ENCODE peak calls at places on chromosome 5, in nine cellular contexts. H is GM12891; T is mesothelial cell of epicardium; U is activated naive CD4-positive, alpha-beta T cell treated with Interleukin-2 at 50 U/mL for 16 hours; O is sciatic nerve; S is mucosa of gallbladder; F is COLO829; Z is lower lobe of right lung; W is NCI-H460. A is an unnamed sample.

GRCh38 chr5:153783278-153783677 is 255.4 kb downstream of the FAM114A2 start:
- DNase-seq in H (no peak), T (no peak), U (no peak), O (no peak), S (no peak), F (no peak), Z (no peak), W (no peak), A (no peak)

GRCh38 chr5:115543931-115544370 is 624 bp downstream of the FEM1C start:
- DNase-seq in H (no peak), T (peak), U (peak), O (no peak), S (peak), F (no peak), Z (no peak), W (no peak), A (peak)

GRCh38 chr5:80238778-80239679 is 16.8 kb downstream of the SERINC5 start:
- DNase-seq in H (no peak), T (no peak), U (no peak), O (peak), S (peak), F (no peak), Z (no peak), W (no peak), A (peak)

GRCh38 chr5:89816038-89816437 is 593.5 kb downstream of the CETN3 start:
- DNase-seq in H (no peak), T (no peak), U (no peak), O (no peak), S (no peak), F (no peak), Z (no peak), W (no peak), A (no peak)

GRCh38 chr5:160774006-160774405 is 78.0 kb downstream of the ATP10B start:
- DNase-seq in H (no peak), T (no peak), U (no peak), O (no peak), S (no peak), F (no peak), Z (no peak), W (no peak), A (no peak)

GRCh38 chr5:93588586-93589347 is 5.7 kb downstream of the NR2F1 start:
- DNase-seq in H (no peak), T (no peak), U (no peak), O (peak), S (no peak), F (no peak), Z (no peak), W (no peak), A (no peak)

GRCh38 chr5:169142264-169142970 is 158.5 kb downstream of the SLIT3 start:
- DNase-seq in H (no peak), T (no peak), U (no peak), O (no peak), S (peak), F (no peak), Z (no peak), W (no peak), A (peak)

GRCh38 chr5:7391215-7391614 is 4.7 kb upstream of the ADCY2 start:
- DNase-seq in H (no peak), T (no peak), U (no peak), O (no peak), S (peak), F (no peak), Z (no peak), W (peak), A (no peak)

GRCh38 chr5:16736158-16736994 is 119.6 kb upstream of the RETREG1 start:
- DNase-seq in H (no peak), T (no peak), U (no peak), O (no peak), S (peak), F (peak), Z (peak), W (peak), A (no peak)

GRCh38 chr5:39713224-39713911 is 288.6 kb upstream of the DAB2 start:
- DNase-seq in H (no peak), T (no peak), U (no peak), O (no peak), S (no peak), F (no peak), Z (no peak), W (peak), A (no peak)

GRCh38 chr5:93607367-93608258 is 24.6 kb downstream of the NR2F1 start:
- DNase-seq in H (no peak), T (no peak), U (no peak), O (no peak), S (no peak), F (no peak), Z (no peak), W (no peak), A (no peak)

GRCh38 chr5:133287500-133287899 is 235.7 kb downstream of the HSPA4 start:
- DNase-seq in H (no peak), T (no peak), U (peak), O (peak), S (no peak), F (no peak), Z (no peak), W (peak), A (no peak)

GRCh38 chr5:168347786-168348414 is 56.5 kb downstream of the WWC1 start:
- DNase-seq in H (no peak), T (no peak), U (no peak), O (no peak), S (no peak), F (no peak), Z (no peak), W (no peak), A (no peak)

GRCh38 chr5:90830058-90830457 is 271.5 kb downstream of the ADGRV1 start:
- DNase-seq in H (no peak), T (no peak), U (no peak), O (no peak), S (no peak), F (no peak), Z (no peak), W (no peak), A (no peak)

GRCh38 chr5:166338801-166339200 is 1952.6 kb upstream of the WWC1 start:
- DNase-seq in H (no peak), T (no peak), U (no peak), O (no peak), S (no peak), F (no peak), Z (no peak), W (no peak), A (no peak)

GRCh38 chr5:3997670-3998069 is 402.0 kb downstream of the IRX1 start:
- DNase-seq in H (no peak), T (no peak), U (no peak), O (no peak), S (no peak), F (no peak), Z (no peak), W (no peak), A (no peak)

GRCh38 chr5:89293849-89294248 is 410.9 kb upstream of the MEF2C start:
- DNase-seq in H (no peak), T (no peak), U (no peak), O (no peak), S (no peak), F (no peak), Z (no peak), W (no peak), A (no peak)

GRCh38 chr5:17833336-17833735 is 199.1 kb downstream of the TAF11L14 start:
- DNase-seq in H (no peak), T (no peak), U (no peak), O (no peak), S (no peak), F (no peak), Z (no peak), W (no peak), A (no peak)

GRCh38 chr5:116137544-116138378 is 52.9 kb downstream of the COMMD10 start:
- DNase-seq in H (no peak), T (no peak), U (no peak), O (no peak), S (no peak), F (peak), Z (no peak), W (peak), A (no peak)

GRCh38 chr5:123087173-123088030 is 1.6 kb upstream of the PRDM6 start:
- DNase-seq in H (no peak), T (no peak), U (no peak), O (no peak), S (no peak), F (no peak), Z (no peak), W (no peak), A (no peak)

GRCh38 chr5:180170111-180170809 is 38.8 kb downstream of the RASGEF1C start:
- DNase-seq in H (no peak), T (no peak), U (no peak), O (peak), S (no peak), F (no peak), Z (no peak), W (no peak), A (no peak)

GRCh38 chr5:169350759-169351240 is 49.9 kb upstream of the SLIT3 start:
- DNase-seq in H (no peak), T (no peak), U (no peak), O (no peak), S (peak), F (no peak), Z (no peak), W (no peak), A (peak)

GRCh38 chr5:88729476-88730182 is 153.4 kb downstream of the MEF2C start:
- DNase-seq in H (no peak), T (peak), U (peak), O (peak), S (peak), F (peak), Z (no peak), W (peak), A (no peak)

GRCh38 chr5:3237276-3237868 is 358.3 kb upstream of the IRX1 start:
- DNase-seq in H (no peak), T (no peak), U (no peak), O (no peak), S (no peak), F (no peak), Z (no peak), W (no peak), A (no peak)

GRCh38 chr5:84825616-84826015 is 440.9 kb upstream of the EDIL3 start:
- DNase-seq in H (no peak), T (no peak), U (no peak), O (no peak), S (no peak), F (no peak), Z (no peak), W (no peak), A (no peak)

GRCh38 chr5:50958852-50959457 is 292.5 kb downstream of the PARP8 start:
- DNase-seq in H (no peak), T (no peak), U (no peak), O (no peak), S (peak), F (peak), Z (no peak), W (peak), A (no peak)

A was measured in aorta.